ENCODE peak calls at places on chromosomes 12 and 14, in five cellular contexts. M is frontal cortex, I is Calu3, S is GM23248, B is ovary. D is an unnamed sample.
A peak's percentile ranks its signal among the peaks of the same experiment; 100 is the strongest.

GRCh38 chr12:117587646-117588287 is 226.3 kb upstream of the NOS1 start:
- DNase-seq in I (peak; percentile 77), M (peak; percentile 8), S (peak; percentile 54), B (no peak), D (peak; percentile 60)

GRCh38 chr12:73612571-73612970 is 925.1 kb upstream of the ATXN7L3B start:
- DNase-seq in M (no peak), B (no peak), I (no peak), S (no peak), D (no peak)

GRCh38 chr12:14283489-14284144 is 81.9 kb upstream of the ATF7IP start:
- DNase-seq in M (no peak), I (no peak), S (no peak), B (no peak), D (no peak)

GRCh38 chr14:77924392-77924948 is 124.6 kb downstream of the ADCK1 start:
- DNase-seq in S (no peak), M (no peak), I (no peak), B (no peak), D (no peak)

GRCh38 chr12:104490850-104491249 is 34.1 kb downstream of the CHST11 start:
- DNase-seq in M (no peak), S (no peak), I (no peak), B (no peak), D (no peak)

GRCh38 chr12:124686885-124687694 is 119.7 kb upstream of the NCOR2 start:
- DNase-seq in S (no peak), I (no peak), B (no peak), M (no peak), D (no peak)

GRCh38 chr12:46921754-46922113 is 95.9 kb upstream of the SLC38A4 start:
- DNase-seq in S (peak; percentile 87), B (no peak), I (no peak), M (no peak), D (no peak)

GRCh38 chr12:49357099-49357678 is 10.1 kb upstream of the SPATS2 start:
- DNase-seq in S (peak; percentile 83), B (no peak), I (no peak), M (no peak), D (no peak)

GRCh38 chr12:15131462-15131861 is 89.8 kb downstream of the RERG start:
- DNase-seq in I (no peak), B (no peak), M (no peak), S (peak; percentile 80), D (no peak)